ENCODE peak calls at places on chromosomes 13 and 19, in seven cellular contexts. One of them, this sample, is unnamed.

GRCh38 chr13:53281677-53282076 is 253.1 kb downstream of the OLFM4 start:
- DNase-seq in heart right ventricle: no peak
- DNase-seq in PC-3: no peak
- DNase-seq in stomach: no peak
- DNase-seq in aorta: no peak
- DNase-seq in uterus: no peak
- DNase-seq in HAP-1: no peak
- DNase-seq in this sample: no peak

GRCh38 chr19:33428627-33429013 is 55.1 kb downstream of the CEBPG start:
- DNase-seq in heart right ventricle: no peak
- DNase-seq in uterus: no peak
- DNase-seq in PC-3: no peak
- DNase-seq in aorta: peak; percentile 59
- DNase-seq in HAP-1: no peak
- DNase-seq in stomach: no peak
- DNase-seq in this sample: no peak

GRCh38 chr13:42279080-42279479 is 7.1 kb downstream of the AKAP11 start:
- DNase-seq in aorta: no peak
- DNase-seq in heart right ventricle: no peak
- DNase-seq in stomach: no peak
- DNase-seq in HAP-1: no peak
- DNase-seq in PC-3: no peak
- DNase-seq in uterus: no peak
- DNase-seq in this sample: no peak

GRCh38 chr19:1066251-1066747 is 668 bp upstream of the ARHGAP45 start:
- DNase-seq in HAP-1: no peak
- DNase-seq in aorta: peak; percentile 73
- DNase-seq in stomach: no peak
- DNase-seq in uterus: no peak
- DNase-seq in heart right ventricle: no peak
- DNase-seq in PC-3: peak; percentile 57
- DNase-seq in this sample: no peak

GRCh38 chr13:41465215-41465907 is 8.0 kb downstream of the RGCC start:
- DNase-seq in PC-3: peak; percentile 47
- DNase-seq in HAP-1: no peak
- DNase-seq in aorta: no peak
- DNase-seq in heart right ventricle: peak; percentile 51
- DNase-seq in stomach: peak; percentile 52
- DNase-seq in uterus: no peak
- DNase-seq in this sample: no peak

GRCh38 chr13:32407854-32408253 is 20.1 kb downstream of the N4BP2L1 start:
- DNase-seq in stomach: no peak
- DNase-seq in aorta: no peak
- DNase-seq in PC-3: no peak
- DNase-seq in HAP-1: no peak
- DNase-seq in heart right ventricle: no peak
- DNase-seq in uterus: no peak
- DNase-seq in this sample: no peak

GRCh38 chr19:24074720-24075119 is 12.3 kb upstream of the ZNF254 start:
- DNase-seq in HAP-1: no peak
- DNase-seq in PC-3: peak; percentile 81
- DNase-seq in aorta: no peak
- DNase-seq in uterus: no peak
- DNase-seq in heart right ventricle: no peak
- DNase-seq in stomach: no peak
- DNase-seq in this sample: no peak

GRCh38 chr13:41562541-41563178 is 105.3 kb downstream of the RGCC start:
- DNase-seq in uterus: no peak
- DNase-seq in aorta: no peak
- DNase-seq in stomach: no peak
- DNase-seq in heart right ventricle: no peak
- DNase-seq in PC-3: no peak
- DNase-seq in HAP-1: no peak
- DNase-seq in this sample: no peak

DNA sequence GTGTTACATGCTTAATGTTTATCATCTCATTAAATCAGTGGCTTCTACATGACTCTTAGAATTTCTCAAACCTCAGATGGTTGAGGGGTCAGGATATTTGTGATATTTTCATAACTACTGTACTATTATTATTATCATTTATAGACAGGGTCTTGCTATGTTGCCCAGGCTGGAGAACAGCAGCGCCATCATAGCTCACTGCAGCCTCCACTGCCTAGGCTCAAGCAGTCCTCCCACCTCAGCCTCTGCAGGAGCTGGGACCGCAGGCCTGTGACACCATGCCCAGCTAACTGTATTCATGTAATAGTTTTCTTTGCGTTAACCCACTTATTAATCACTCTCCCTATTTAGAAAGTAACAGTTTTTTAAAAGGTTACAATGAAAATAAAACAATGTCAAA is 9.5 kb downstream of the IER2 start:
- DNase-seq in aorta: no peak
- DNase-seq in stomach: no peak
- DNase-seq in PC-3: no peak
- DNase-seq in heart right ventricle: no peak
- DNase-seq in HAP-1: no peak
- DNase-seq in uterus: no peak
- DNase-seq in this sample: no peak
- H3K4me1 ChIP-seq in aorta: no peaks in the 10 kb centered on the region
- H3K4me1 ChIP-seq in stomach: peaks cover 66% of the 10 kb centered on the region
- H3K4me1 ChIP-seq in PC-3: peaks cover 55% of the 10 kb centered on the region
- H3K4me1 ChIP-seq in heart right ventricle: peaks cover 10% of the 10 kb centered on the region
- H3K4me1 ChIP-seq in HAP-1: peaks cover 31% of the 10 kb centered on the region
- H3K4me1 ChIP-seq in uterus: peaks cover 23% of the 10 kb centered on the region
- H3K4me1 ChIP-seq in this sample: peaks cover 38% of the 10 kb centered on the region

DNA sequence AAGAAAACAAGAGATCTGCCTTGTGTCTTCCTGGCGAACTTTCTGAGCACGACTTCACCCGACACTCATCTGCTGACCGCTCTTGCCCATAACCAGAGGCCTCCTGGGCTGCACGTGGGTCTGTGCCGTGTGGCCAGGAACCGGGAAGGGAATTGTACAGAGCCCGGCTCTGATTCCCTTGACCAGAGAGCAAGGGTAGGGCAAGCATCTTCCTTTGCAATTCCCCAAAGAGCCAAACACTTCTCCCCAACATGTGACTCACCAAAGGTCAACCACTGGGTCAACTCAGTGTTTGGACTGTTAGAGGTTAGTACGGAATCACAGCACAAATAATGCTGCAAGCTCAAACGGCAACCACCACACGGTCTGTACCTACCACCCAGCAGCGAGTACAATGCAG is 48.9 kb downstream of the KLF2 start:
- DNase-seq in stomach: no peak
- DNase-seq in uterus: peak; percentile 79
- DNase-seq in heart right ventricle: no peak
- DNase-seq in aorta: no peak
- DNase-seq in HAP-1: no peak
- DNase-seq in PC-3: no peak
- DNase-seq in this sample: peak; percentile 85
- H3K4me1 ChIP-seq in stomach: peaks cover 54% of the 10 kb centered on the region
- H3K4me1 ChIP-seq in uterus: peaks cover 15% of the 10 kb centered on the region
- H3K4me1 ChIP-seq in heart right ventricle: peaks cover 12% of the 10 kb centered on the region
- H3K4me1 ChIP-seq in aorta: no peaks in the 10 kb centered on the region
- H3K4me1 ChIP-seq in HAP-1: no peaks in the 10 kb centered on the region
- H3K4me1 ChIP-seq in PC-3: no peaks in the 10 kb centered on the region
- H3K4me1 ChIP-seq in this sample: no peaks in the 10 kb centered on the region

GRCh38 chr19:42333018-42333417 is 7.6 kb downstream of the MEGF8 start:
- DNase-seq in stomach: no peak
- DNase-seq in uterus: no peak
- DNase-seq in HAP-1: no peak
- DNase-seq in PC-3: no peak
- DNase-seq in aorta: no peak
- DNase-seq in heart right ventricle: no peak
- DNase-seq in this sample: no peak
- H3K4me1 ChIP-seq in stomach: no peaks in the 10 kb centered on the region
- H3K4me1 ChIP-seq in uterus: no peaks in the 10 kb centered on the region
- H3K4me1 ChIP-seq in HAP-1: no peaks in the 10 kb centered on the region
- H3K4me1 ChIP-seq in PC-3: no peaks in the 10 kb centered on the region
- H3K4me1 ChIP-seq in aorta: no peaks in the 10 kb centered on the region
- H3K4me1 ChIP-seq in heart right ventricle: no peaks in the 10 kb centered on the region
- H3K4me1 ChIP-seq in this sample: no peaks in the 10 kb centered on the region

GRCh38 chr19:12792048-12792852 is 964 bp downstream of the JUNB start:
- DNase-seq in aorta: peak; percentile 88
- DNase-seq in stomach: peak; percentile 77
- DNase-seq in heart right ventricle: peak; percentile 76
- DNase-seq in HAP-1: peak; percentile 64
- DNase-seq in PC-3: peak; percentile 79
- DNase-seq in uterus: peak; percentile 61
- DNase-seq in this sample: peak; percentile 89
- H3K4me1 ChIP-seq in aorta: no peaks in the 10 kb centered on the region
- H3K4me1 ChIP-seq in stomach: peaks cover 55% of the 10 kb centered on the region
- H3K4me1 ChIP-seq in heart right ventricle: peaks cover 21% of the 10 kb centered on the region
- H3K4me1 ChIP-seq in HAP-1: peaks cover 21% of the 10 kb centered on the region
- H3K4me1 ChIP-seq in PC-3: peaks cover 43% of the 10 kb centered on the region
- H3K4me1 ChIP-seq in uterus: peaks cover 10% of the 10 kb centered on the region
- H3K4me1 ChIP-seq in this sample: peaks cover 56% of the 10 kb centered on the region

DNA sequence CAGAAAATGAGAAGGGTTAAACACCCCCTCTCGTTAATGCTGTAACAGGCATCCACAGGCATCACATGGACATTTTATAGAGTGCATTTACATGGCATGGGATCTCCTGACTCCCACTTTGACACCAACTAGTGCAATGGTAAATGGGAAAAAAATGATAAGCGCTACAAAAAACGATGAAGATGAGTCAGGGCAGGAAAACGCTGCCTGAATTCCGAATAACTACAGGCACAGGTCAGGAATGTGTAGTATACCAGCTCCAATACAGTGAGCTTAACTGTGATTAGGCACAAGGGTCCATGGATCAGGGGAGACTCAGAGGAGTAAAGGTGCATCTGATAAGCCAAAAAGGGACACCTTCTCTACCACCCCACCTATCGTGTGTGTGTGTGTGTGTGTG is 223.6 kb downstream of the FOXO1 start:
- DNase-seq in PC-3: no peak
- DNase-seq in stomach: no peak
- DNase-seq in heart right ventricle: no peak
- DNase-seq in HAP-1: no peak
- DNase-seq in aorta: no peak
- DNase-seq in uterus: no peak
- DNase-seq in this sample: no peak
- H3K4me1 ChIP-seq in PC-3: peaks cover 7% of the 10 kb centered on the region
- H3K4me1 ChIP-seq in stomach: peaks cover 7% of the 10 kb centered on the region
- H3K4me1 ChIP-seq in heart right ventricle: peaks cover 21% of the 10 kb centered on the region
- H3K4me1 ChIP-seq in HAP-1: no peaks in the 10 kb centered on the region
- H3K4me1 ChIP-seq in aorta: no peaks in the 10 kb centered on the region
- H3K4me1 ChIP-seq in uterus: no peaks in the 10 kb centered on the region
- H3K4me1 ChIP-seq in this sample: peaks cover 44% of the 10 kb centered on the region

DNA sequence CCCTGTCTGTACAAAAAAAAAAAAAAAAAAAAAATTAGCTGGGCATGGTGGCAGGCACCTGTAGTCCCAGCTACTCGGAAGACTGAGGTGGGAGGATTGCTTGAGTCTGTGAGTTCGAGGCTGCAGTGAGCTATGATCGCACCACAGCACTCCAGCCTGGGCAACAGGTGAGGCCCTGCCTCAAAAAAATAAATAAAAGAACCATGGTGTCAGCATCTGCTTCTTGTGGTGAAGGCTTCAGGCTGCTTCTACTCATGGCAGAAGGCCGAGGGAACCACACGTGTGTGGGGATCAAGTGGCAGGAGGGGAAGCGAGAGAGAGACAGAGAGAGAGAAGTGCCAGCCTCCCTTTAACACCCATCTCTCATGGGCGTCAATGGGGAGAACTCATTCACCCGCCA is 13.5 kb downstream of the BCL3 start:
- DNase-seq in uterus: no peak
- DNase-seq in PC-3: no peak
- DNase-seq in HAP-1: no peak
- DNase-seq in aorta: no peak
- DNase-seq in stomach: no peak
- DNase-seq in heart right ventricle: no peak
- DNase-seq in this sample: peak; percentile 39
- H3K4me1 ChIP-seq in uterus: peaks cover 7% of the 10 kb centered on the region
- H3K4me1 ChIP-seq in PC-3: no peaks in the 10 kb centered on the region
- H3K4me1 ChIP-seq in HAP-1: no peaks in the 10 kb centered on the region
- H3K4me1 ChIP-seq in aorta: no peaks in the 10 kb centered on the region
- H3K4me1 ChIP-seq in stomach: peaks cover 28% of the 10 kb centered on the region
- H3K4me1 ChIP-seq in heart right ventricle: peaks cover 6% of the 10 kb centered on the region
- H3K4me1 ChIP-seq in this sample: no peaks in the 10 kb centered on the region

GRCh38 chr13:98842858-98843481 is 90.5 kb upstream of the SLC15A1 start:
- DNase-seq in PC-3: peak; percentile 69
- DNase-seq in heart right ventricle: peak; percentile 74
- DNase-seq in HAP-1: peak; percentile 66
- DNase-seq in stomach: peak; percentile 71
- DNase-seq in uterus: peak; percentile 74
- DNase-seq in aorta: peak; percentile 85
- DNase-seq in this sample: peak; percentile 81
- H3K4me1 ChIP-seq in PC-3: peaks cover 5% of the 10 kb centered on the region
- H3K4me1 ChIP-seq in heart right ventricle: no peaks in the 10 kb centered on the region
- H3K4me1 ChIP-seq in HAP-1: peaks cover 12% of the 10 kb centered on the region
- H3K4me1 ChIP-seq in stomach: no peaks in the 10 kb centered on the region
- H3K4me1 ChIP-seq in uterus: no peaks in the 10 kb centered on the region
- H3K4me1 ChIP-seq in aorta: no peaks in the 10 kb centered on the region
- H3K4me1 ChIP-seq in this sample: no peaks in the 10 kb centered on the region

This sample was measured in sigmoid colon.